ENCODE peak calls at places on chromosomes 6 and 20, in seven cellular contexts. G is Panc1; P is activated CD8-positive, alpha-beta memory T cell treated with anti-CD3 and anti-CD28 coated beads, Interleukin-2, amount 10 ng/mL, durations not matched to agents 7 days and 5 days; D is HT1080; V is HEK293T; Y is AG09319; N is NCI-H2171 treated with DMSO at 0.1 percent for 48 hours. I is an unnamed sample.

GRCh38 chr6:159098636-159099106 is 53.9 kb upstream of the TAGAP start:
- DNase-seq in G (no peak), P (peak), D (no peak), V (no peak), Y (no peak), N (peak), I (no peak)

GRCh38 chr6:140540743-140541142 is 1166.3 kb upstream of the CITED2 start:
- DNase-seq in G (no peak), P (no peak), D (no peak), V (no peak), Y (no peak), N (no peak), I (no peak)

GRCh38 chr20:24906806-24907205 is 42.3 kb upstream of the CST7 start:
- DNase-seq in G (no peak), P (no peak), D (no peak), V (no peak), Y (no peak), N (no peak), I (no peak)

GRCh38 chr20:20214757-20215275 is 153.1 kb upstream of the INSM1 start:
- DNase-seq in G (no peak), P (no peak), D (no peak), V (no peak), Y (no peak), N (peak), I (no peak)

GRCh38 chr6:53432318-53433161 is 83.8 kb upstream of the ELOVL5 start:
- DNase-seq in G (no peak), P (no peak), D (peak), V (no peak), Y (no peak), N (no peak), I (peak)

GRCh38 chr6:141103246-141103645 is 1029.5 kb upstream of the GJE1 start:
- DNase-seq in G (no peak), P (no peak), D (peak), V (no peak), Y (peak), N (no peak), I (peak)

GRCh38 chr6:169019727-169020491 is 233.7 kb downstream of the THBS2 start:
- DNase-seq in G (no peak), P (no peak), D (peak), V (no peak), Y (no peak), N (no peak), I (peak)

GRCh38 chr20:48295966-48296421 is 510.7 kb upstream of the SULF2 start:
- DNase-seq in G (no peak), P (no peak), D (no peak), V (no peak), Y (no peak), N (no peak), I (peak)

GRCh38 chr6:150241751-150242150 is 98.9 kb downstream of the PPP1R14C start:
- DNase-seq in G (no peak), P (no peak), D (no peak), V (no peak), Y (no peak), N (no peak), I (no peak)

GRCh38 chr20:61433816-61434215 is 181.8 kb downstream of the CDH4 start:
- DNase-seq in G (no peak), P (no peak), D (no peak), V (no peak), Y (no peak), N (no peak), I (no peak)

GRCh38 chr20:46030290-46031013 is 1.4 kb downstream of the SLC12A5 start:
- DNase-seq in G (no peak), P (no peak), D (no peak), V (no peak), Y (no peak), N (no peak), I (no peak)

GRCh38 chr6:147122823-147123222 is 81.4 kb upstream of the STXBP5 start:
- DNase-seq in G (no peak), P (no peak), D (no peak), V (no peak), Y (no peak), N (no peak), I (no peak)

GRCh38 chr20:54650201-54650722 is 174.9 kb downstream of the DOK5 start:
- DNase-seq in G (no peak), P (no peak), D (no peak), V (no peak), Y (no peak), N (no peak), I (no peak)

GRCh38 chr6:84652356-84653026 is 111.9 kb downstream of the TBX18 start:
- DNase-seq in G (no peak), P (no peak), D (peak), V (no peak), Y (peak), N (no peak), I (peak)

GRCh38 chr6:170210651-170211403 is 80.1 kb downstream of the DLL1 start:
- DNase-seq in G (no peak), P (peak), D (no peak), V (no peak), Y (no peak), N (no peak), I (no peak)

GRCh38 chr6:130885392-130886192 is 58.4 kb downstream of the SMLR1 start:
- DNase-seq in G (peak), P (peak), D (peak), V (peak), Y (peak), N (peak), I (peak)

GRCh38 chr20:63212792-63213191 is 3.1 kb downstream of the YTHDF1 start:
- DNase-seq in G (no peak), P (no peak), D (no peak), V (no peak), Y (no peak), N (no peak), I (peak)

I was measured in amniotic epithelial cell.